ENCODE peak calls at places on chromosomes 4 and X, in eight cellular contexts. J, Z, X, T, N, D, G and I are unnamed samples.

GRCh38 chrX:46992070-46992469 is 79.8 kb downstream of the JADE3 start:
- DNase-seq in J (no peak), Z (no peak), X (no peak), T (no peak), N (no peak), D (no peak), G (no peak), I (no peak)

GRCh38 chrX:44570524-44570923 is 27.9 kb upstream of the FUNDC1 start:
- DNase-seq in J (peak), Z (no peak), X (no peak), T (no peak), N (no peak), D (no peak), G (no peak), I (no peak)

GRCh38 chrX:130165181-130165702 is 399 bp downstream of the AIFM1 start:
- DNase-seq in J (peak), Z (no peak), X (no peak), T (peak), N (no peak), D (no peak), G (no peak), I (no peak)

GRCh38 chr4:95165926-95166524 is 382.7 kb downstream of the UNC5C start:
- DNase-seq in J (peak), Z (peak), X (peak), T (peak), N (no peak), D (no peak), G (no peak), I (peak)

GRCh38 chr4:24515698-24516097 is 68.7 kb downstream of the DHX15 start:
- DNase-seq in J (no peak), Z (no peak), X (no peak), T (no peak), N (no peak), D (no peak), G (no peak), I (no peak)

GRCh38 chr4:119683518-119683917 is 54.9 kb upstream of the PDE5A start:
- DNase-seq in J (peak), Z (no peak), X (no peak), T (peak), N (no peak), D (no peak), G (no peak), I (peak)

GRCh38 chrX:116961872-116962582 is 499.3 kb upstream of the CT83 start:
- DNase-seq in J (peak), Z (no peak), X (no peak), T (no peak), N (no peak), D (no peak), G (no peak), I (peak)

GRCh38 chr4:85761803-85762202 is 286.9 kb downstream of the ARHGAP24 start:
- DNase-seq in J (peak), Z (peak), X (no peak), T (no peak), N (peak), D (no peak), G (no peak), I (no peak)

GRCh38 chr4:6858997-6859396 is 50.6 kb upstream of the TBC1D14 start:
- DNase-seq in J (no peak), Z (no peak), X (no peak), T (no peak), N (no peak), D (no peak), G (no peak), I (no peak)

GRCh38 chrX:10310502-10310901 is 153.7 kb downstream of the CLCN4 start:
- DNase-seq in J (no peak), Z (no peak), X (no peak), T (no peak), N (no peak), D (no peak), G (no peak), I (no peak)

GRCh38 chr4:40704073-40704472 is 45.7 kb upstream of the NSUN7 start:
- DNase-seq in J (no peak), Z (no peak), X (no peak), T (no peak), N (no peak), D (no peak), G (no peak), I (no peak)

GRCh38 chr4:20043992-20044391 is 207.7 kb upstream of the SLIT2 start:
- DNase-seq in J (no peak), Z (no peak), X (no peak), T (no peak), N (no peak), D (no peak), G (no peak), I (no peak)

GRCh38 chrX:47190445-47191269 is 3.0 kb upstream of the UBA1 start:
- DNase-seq in J (peak), Z (peak), X (peak), T (peak), N (peak), D (peak), G (peak), I (peak)

GRCh38 chr4:183550345-183551080 is 45.7 kb downstream of the ING2 start:
- DNase-seq in J (no peak), Z (no peak), X (no peak), T (no peak), N (no peak), D (no peak), G (no peak), I (no peak)

GRCh38 chr4:168794881-168795280 is 215.2 kb downstream of the CBR4 start:
- DNase-seq in J (no peak), Z (no peak), X (no peak), T (no peak), N (no peak), D (no peak), G (no peak), I (no peak)

GRCh38 chr4:76251448-76252270 is at the start of gene FAM47E:
- DNase-seq in J (peak), Z (peak), X (peak), T (peak), N (peak), D (peak), G (no peak), I (peak)